ENCODE peak calls at places on chromosomes 3 and 15, in ten cellular contexts. E, K, C, N, G, T, F, Q, V and P are unnamed samples.
A peak's percentile ranks its signal among the peaks of the same experiment; 100 is the strongest.

GRCh38 chr3:109729111-109729510 is 391.8 kb upstream of the DPPA4 start:
- DNase-seq in E (no peak), K (no peak), C (no peak), N (no peak), G (no peak), T (peak; percentile 14), F (no peak), Q (no peak), V (no peak), P (no peak)

GRCh38 chr15:70098170-70098460 is 398 bp upstream of the TLE3 start:
- DNase-seq in E (no peak), K (peak; percentile 26), C (no peak), N (no peak), G (no peak), T (no peak), F (no peak), Q (no peak), V (no peak), P (no peak)

GRCh38 chr3:136544532-136544931 is 207.6 kb downstream of the STAG1 start:
- DNase-seq in E (no peak), K (no peak), C (no peak), N (no peak), G (peak; percentile 6), T (peak; percentile 14), F (no peak), Q (no peak), V (no peak), P (no peak)

GRCh38 chr15:48781002-48781401 is 29.9 kb downstream of the CEP152 start:
- DNase-seq in E (no peak), K (no peak), C (no peak), N (no peak), G (peak; percentile 18), T (no peak), F (no peak), Q (no peak), V (no peak), P (no peak)

GRCh38 chr15:68272797-68273271 is 4.7 kb upstream of the FEM1B start:
- DNase-seq in E (no peak), K (no peak), C (peak; percentile 61), N (no peak), G (peak; percentile 89), T (peak; percentile 76), F (no peak), Q (no peak), V (no peak), P (no peak)

GRCh38 chr15:90307661-90308060 is 42.2 kb downstream of the NGRN start:
- DNase-seq in E (no peak), K (no peak), C (no peak), N (no peak), G (no peak), T (no peak), F (no peak), Q (no peak), V (no peak), P (no peak)

GRCh38 chr3:65114041-65114440 is 426.2 kb upstream of the ADAMTS9 start:
- DNase-seq in E (no peak), K (no peak), C (no peak), N (no peak), G (no peak), T (no peak), F (no peak), Q (no peak), V (no peak), P (no peak)

GRCh38 chr15:59885832-59886231 is 118.3 kb upstream of the FOXB1 start:
- DNase-seq in E (no peak), K (no peak), C (no peak), N (no peak), G (peak; percentile 55), T (peak; percentile 11), F (peak; percentile 12), Q (no peak), V (no peak), P (peak; percentile 14)

GRCh38 chr15:41291065-41291631 is 41.2 kb downstream of the OIP5 start:
- DNase-seq in E (no peak), K (peak; percentile 71), C (no peak), N (peak; percentile 76), G (no peak), T (no peak), F (no peak), Q (no peak), V (no peak), P (no peak)

GRCh38 chr15:80693682-80694623 is 1.2 kb upstream of the ABHD17C start:
- DNase-seq in E (no peak), K (peak; percentile 17), C (no peak), N (peak; percentile 20), G (no peak), T (no peak), F (no peak), Q (no peak), V (peak; percentile 36), P (peak; percentile 16)

GRCh38 chr3:194985031-194985578 is 285.9 kb downstream of the XXYLT1 start:
- DNase-seq in E (no peak), K (no peak), C (peak; percentile 50), N (no peak), G (peak; percentile 66), T (peak; percentile 82), F (no peak), Q (peak; percentile 85), V (peak; percentile 31), P (peak; percentile 60)

GRCh38 chr15:75036269-75036668 is 12.9 kb downstream of the PPCDC start:
- DNase-seq in E (no peak), K (no peak), C (no peak), N (no peak), G (no peak), T (no peak), F (no peak), Q (no peak), V (no peak), P (no peak)

GRCh38 chr3:145820175-145820574 is 340.8 kb downstream of the PLOD2 start:
- DNase-seq in E (no peak), K (no peak), C (no peak), N (no peak), G (peak; percentile 52), T (no peak), F (no peak), Q (no peak), V (peak; percentile 11), P (no peak)

GRCh38 chr15:81000626-81001179 is at the start of gene TLNRD1:
- DNase-seq in E (peak; percentile 59), K (peak; percentile 94), C (peak; percentile 87), N (peak; percentile 86), G (peak; percentile 93), T (peak; percentile 92), F (peak; percentile 92), Q (peak; percentile 88), V (peak; percentile 94), P (peak; percentile 92)

GRCh38 chr3:37620071-37620635 is 241.5 kb upstream of the CTDSPL start:
- DNase-seq in E (no peak), K (no peak), C (no peak), N (no peak), G (no peak), T (no peak), F (no peak), Q (no peak), V (no peak), P (no peak)

GRCh38 chr15:57345584-57345983 is 30.7 kb upstream of the CGNL1 start:
- DNase-seq in E (no peak), K (no peak), C (no peak), N (no peak), G (no peak), T (no peak), F (no peak), Q (no peak), V (no peak), P (no peak)
- TF ChIP-seq CTCF in E (peak; percentile 63), K (no peak), C (peak; percentile 74), N (no peak), G (peak; percentile 12), T (peak; percentile 45), F (peak; percentile 39), Q (no peak), V (peak; percentile 57), P (peak; percentile 17)

DNA sequence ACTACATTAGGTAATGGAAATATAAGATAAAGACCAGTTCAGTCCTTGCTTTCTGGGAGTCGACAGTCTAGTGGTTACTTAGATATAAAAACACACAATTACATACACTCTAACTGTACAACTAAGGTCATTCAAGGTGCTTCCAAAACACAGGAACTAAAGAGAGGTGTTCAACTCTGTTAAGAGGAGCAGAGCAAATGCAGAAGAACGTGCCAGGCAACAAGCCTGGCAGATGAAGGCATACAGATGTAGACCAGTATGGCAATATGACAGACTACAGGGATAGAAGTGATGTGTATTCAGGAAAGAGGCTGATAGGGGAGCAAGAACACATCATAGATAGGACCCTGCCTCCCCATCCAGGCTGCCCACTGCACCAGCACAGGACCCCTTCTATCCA is 78.3 kb downstream of the CBLB start:
- DNase-seq in E (no peak), K (no peak), C (no peak), N (no peak), G (no peak), T (peak; percentile 4), F (no peak), Q (no peak), V (no peak), P (no peak)
- H3K4me3 ChIP-seq in E (no peak overlapping the region), K (no peak overlapping the region), C (no peak overlapping the region), N (no peak overlapping the region), G (no peak overlapping the region), T (no peak overlapping the region), F (no peak overlapping the region), Q (no peak overlapping the region), V (no peak overlapping the region), P (no peak overlapping the region)

DNA sequence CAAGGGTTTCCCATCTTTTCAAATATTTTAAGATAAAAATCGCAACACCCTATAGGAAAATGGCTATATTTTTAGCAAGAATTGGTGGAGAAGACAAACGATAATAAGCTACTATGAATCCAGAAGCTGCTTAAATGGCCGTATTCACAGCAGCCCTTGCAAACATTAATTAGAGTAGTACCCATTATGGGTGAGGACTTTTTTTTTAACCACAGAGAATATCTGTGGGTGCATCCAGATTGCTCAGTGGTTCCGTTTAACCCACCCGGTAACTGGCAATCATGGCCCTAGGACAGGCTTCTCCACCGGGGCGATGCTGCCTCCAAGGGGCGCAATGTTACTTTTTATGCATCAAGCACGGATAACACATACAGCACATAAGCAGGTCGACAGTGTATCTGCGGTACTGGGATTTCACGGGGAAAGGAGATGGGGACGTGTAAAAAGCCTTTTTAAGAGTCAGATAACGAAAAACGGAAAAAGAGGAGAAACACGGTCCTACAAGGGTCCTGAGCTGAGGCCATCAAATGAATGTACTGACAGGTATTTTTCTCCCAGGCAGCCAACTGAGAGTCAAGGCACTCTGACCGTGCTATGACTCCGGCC is 968 bp upstream of the TMEM266 start:
- DNase-seq in E (no peak), K (peak; percentile 38), C (no peak), N (no peak), G (peak; percentile 3), T (peak; percentile 10), F (peak; percentile 21), Q (no peak), V (peak; percentile 7), P (peak; percentile 46)
- TF ChIP-seq CTCF in E (peak; percentile 42), K (no peak), C (peak; percentile 36), N (peak; percentile 50), G (peak; percentile 6), T (no peak), F (peak; percentile 31), Q (no peak), V (peak; percentile 27), P (no peak)

DNA sequence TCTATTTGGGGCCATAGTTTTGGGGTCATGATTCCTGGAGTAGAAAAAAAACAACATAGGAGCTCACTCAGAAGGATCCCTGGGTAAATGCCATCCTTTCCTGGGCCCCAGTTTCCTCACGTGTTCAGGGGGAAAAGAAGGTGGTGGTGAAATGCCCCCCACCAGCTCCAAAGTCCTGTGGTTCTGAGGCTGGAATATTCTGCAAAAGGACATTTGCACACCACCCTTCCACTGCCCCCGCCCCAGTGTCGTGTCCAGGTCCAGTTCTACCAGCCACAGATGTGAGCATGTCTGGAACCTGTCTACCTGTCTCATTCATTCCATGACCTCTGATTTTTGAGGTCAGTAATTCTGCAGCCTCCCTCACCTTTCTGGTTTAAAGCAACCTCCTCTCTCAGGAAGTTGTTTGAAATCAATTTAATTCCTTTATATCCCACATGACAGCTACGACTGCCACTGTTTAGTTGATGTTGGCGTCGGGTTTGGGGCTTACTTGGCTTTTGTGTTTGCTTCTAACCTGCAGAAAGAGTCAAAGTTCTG is 82.1 kb downstream of the SMAD3 start:
- DNase-seq in E (no peak), K (no peak), C (no peak), N (no peak), G (no peak), T (no peak), F (no peak), Q (no peak), V (no peak), P (no peak)
- H3K4me3 ChIP-seq in E (no peak overlapping the region), K (no peak overlapping the region), C (no peak overlapping the region), N (no peak overlapping the region), G (no peak overlapping the region), T (no peak overlapping the region), F (no peak overlapping the region), Q (no peak overlapping the region), V (no peak overlapping the region), P (no peak overlapping the region)